ENCODE peak calls at places on chromosomes 4 and X, in seven cellular contexts. D is spleen; G is GM23338; B is pancreas; E is tibial artery; L is effector memory CD4-positive, alpha-beta T cell; Y is MM.1S. C is an unnamed sample.
A peak's percentile ranks its signal among the peaks of the same experiment; 100 is the strongest.

GRCh38 chr4:14178421-14178820 is 550.9 kb upstream of the BOD1L1 start:
- DNase-seq in D (no peak), G (peak; percentile 31), B (no peak), E (no peak), L (no peak), Y (peak; percentile 79), C (no peak)

GRCh38 chrX:40581333-40581910 is 652 bp downstream of the ATP6AP2 start:
- DNase-seq in D (no peak), G (no peak), B (peak; percentile 16), E (no peak), L (no peak), Y (peak; percentile 11), C (peak; percentile 37)

GRCh38 chrX:53447441-53447840 is 13.3 kb upstream of the HSD17B10 start:
- DNase-seq in D (no peak), G (no peak), B (no peak), E (no peak), L (no peak), Y (no peak), C (no peak)

GRCh38 chr4:124710253-124710849 is 2.2 kb downstream of the ANKRD50 start:
- DNase-seq in D (no peak), G (no peak), B (no peak), E (no peak), L (no peak), Y (no peak), C (no peak)

GRCh38 chr4:139099366-139099982 is 77.5 kb downstream of the ELF2 start:
- DNase-seq in D (no peak), G (peak; percentile 94), B (peak; percentile 79), E (peak; percentile 37), L (peak; percentile 44), Y (peak; percentile 84), C (peak; percentile 56)

GRCh38 chr4:14383652-14384051 is 618.6 kb upstream of the CPEB2 start:
- DNase-seq in D (no peak), G (no peak), B (no peak), E (no peak), L (no peak), Y (peak; percentile 26), C (no peak)

GRCh38 chr4:102344520-102344954 is 745 bp downstream of the SLC39A8 start:
- DNase-seq in D (peak; percentile 95), G (peak; percentile 68), B (no peak), E (peak; percentile 36), L (peak; percentile 48), Y (peak; percentile 79), C (no peak)

GRCh38 chr4:53919605-53920004 is 144.8 kb downstream of the CHIC2 start:
- DNase-seq in D (no peak), G (no peak), B (no peak), E (no peak), L (no peak), Y (no peak), C (no peak)

GRCh38 chrX:10044021-10044420 is 76.9 kb downstream of the CLDN34 start:
- DNase-seq in D (no peak), G (no peak), B (no peak), E (no peak), L (no peak), Y (no peak), C (no peak)

GRCh38 chr4:87884976-87885574 is 52.3 kb downstream of the MEPE start:
- DNase-seq in D (no peak), G (no peak), B (no peak), E (no peak), L (no peak), Y (no peak), C (no peak)

GRCh38 chrX:74535633-74536141 is 78.7 kb downstream of the RLIM start:
- DNase-seq in D (peak; percentile 83), G (peak; percentile 54), B (peak; percentile 42), E (peak; percentile 61), L (no peak), Y (peak; percentile 23), C (peak; percentile 58)

GRCh38 chr4:117800636-117801035 is 233.7 kb upstream of the NDST3 start:
- DNase-seq in D (no peak), G (no peak), B (no peak), E (no peak), L (no peak), Y (no peak), C (no peak)

GRCh38 chrX:153641575-153642312 is 5.3 kb upstream of the DUSP9 start:
- DNase-seq in D (peak; percentile 40), G (peak; percentile 37), B (no peak), E (no peak), L (no peak), Y (no peak), C (no peak)

GRCh38 chr4:183360161-183360919 is 38.1 kb upstream of the CLDN24 start:
- DNase-seq in D (no peak), G (no peak), B (no peak), E (no peak), L (no peak), Y (no peak), C (no peak)

GRCh38 chrX:119682019-119682989 is 10.7 kb downstream of the SEPTIN6 start:
- DNase-seq in D (no peak), G (no peak), B (no peak), E (no peak), L (no peak), Y (peak; percentile 74), C (peak; percentile 83)

GRCh38 chrX:10038585-10038984 is 71.4 kb downstream of the CLDN34 start:
- DNase-seq in D (no peak), G (no peak), B (no peak), E (no peak), L (no peak), Y (no peak), C (no peak)

GRCh38 chr4:128840711-128841318 is 31.3 kb downstream of the JADE1 start:
- DNase-seq in D (no peak), G (no peak), B (no peak), E (no peak), L (no peak), Y (no peak), C (no peak)

GRCh38 chr4:155529197-155529596 is 137.5 kb upstream of the GUCY1A1 start:
- DNase-seq in D (no peak), G (peak; percentile 61), B (no peak), E (no peak), L (no peak), Y (peak; percentile 46), C (no peak)

GRCh38 chrX:107715331-107716044 is 60.1 kb downstream of the TSC22D3 start:
- DNase-seq in D (peak; percentile 78), G (no peak), B (no peak), E (no peak), L (no peak), Y (no peak), C (no peak)

GRCh38 chr4:72558655-72559054 is 10.4 kb downstream of the ADAMTS3 start:
- DNase-seq in D (no peak), G (no peak), B (no peak), E (no peak), L (no peak), Y (no peak), C (no peak)

DNA sequence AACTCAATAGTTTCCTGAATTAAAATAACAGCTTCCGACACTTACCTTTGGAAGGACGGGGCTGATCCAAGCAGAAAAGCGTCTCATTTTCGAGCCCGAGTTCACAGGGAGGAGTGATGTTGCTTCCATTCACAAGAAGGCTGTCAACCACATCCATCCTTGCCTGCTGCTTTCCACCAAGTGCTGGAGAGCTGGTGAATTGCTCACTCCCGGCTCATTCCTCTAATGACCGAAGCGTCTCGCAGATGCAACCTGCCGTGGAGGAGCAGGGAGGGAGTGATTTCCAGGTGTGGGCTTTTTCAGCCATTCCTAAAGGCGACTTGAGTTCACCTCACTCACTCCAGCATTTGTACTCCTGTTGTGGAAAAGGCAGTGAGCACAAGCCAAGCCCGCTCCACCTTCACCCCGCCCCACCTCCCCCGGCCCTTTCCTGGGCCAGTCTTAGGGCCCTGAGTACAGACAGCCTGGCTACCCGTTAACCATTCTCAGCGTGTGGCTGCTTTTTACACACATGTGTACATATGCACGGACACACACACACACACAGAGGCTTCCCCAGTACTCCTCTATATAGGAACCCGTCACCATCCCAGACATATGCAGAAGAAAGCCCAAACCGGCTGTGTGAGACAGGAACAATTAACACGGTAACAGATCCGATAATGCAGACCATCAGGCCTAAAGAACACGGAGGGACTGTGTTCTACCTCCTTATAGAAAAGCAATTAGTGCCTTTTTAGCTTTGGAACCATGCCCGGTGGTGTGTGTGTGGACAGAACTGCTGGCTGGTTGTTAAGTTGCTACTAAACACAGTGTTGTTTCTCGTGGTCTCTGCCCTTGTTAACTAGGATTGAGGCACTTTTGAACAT is at the start of gene CCKAR:
- DNase-seq in D (no peak), G (peak; percentile 11), B (no peak), E (no peak), L (no peak), Y (no peak), C (no peak)
- H3K4me3 ChIP-seq in D (no peak within 1 kb of the TSS), G (no peak within 1 kb of the TSS), B (no peak within 1 kb of the TSS), E (no peak within 1 kb of the TSS), L (no peak within 1 kb of the TSS), Y (no peak within 1 kb of the TSS), C (no peak within 1 kb of the TSS)

GRCh38 chr4:38050560-38051350 is 90.6 kb downstream of the PTTG2 start:
- DNase-seq in D (no peak), G (no peak), B (no peak), E (no peak), L (no peak), Y (no peak), C (no peak)
- H3K27ac ChIP-seq in D (peak overlapping the region; percentile 74), G (no peak overlapping the region), B (no peak overlapping the region), E (peak overlapping the region; percentile 4), L (no peak overlapping the region), Y (no peak overlapping the region), C (no peak overlapping the region)

DNA sequence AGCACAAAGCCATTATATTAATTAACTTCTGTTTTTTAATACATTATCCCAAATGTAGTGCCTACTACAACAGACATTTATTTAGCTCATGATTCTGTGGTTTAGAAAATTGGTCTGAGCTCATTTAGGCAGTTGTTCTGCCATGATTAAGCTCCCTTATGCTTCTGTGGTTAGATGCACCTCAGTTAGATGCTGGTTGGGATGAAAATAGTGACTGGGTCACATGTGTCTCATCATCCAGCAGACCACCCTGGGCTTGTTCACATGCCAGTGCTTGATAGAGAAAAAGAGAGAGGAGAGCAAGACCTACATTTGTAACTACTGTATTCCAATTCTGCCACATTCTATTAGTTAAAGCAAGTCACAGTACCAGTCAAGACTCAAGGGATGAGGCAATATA is 376.4 kb upstream of the GNPDA2 start:
- DNase-seq in D (no peak), G (no peak), B (no peak), E (no peak), L (no peak), Y (no peak), C (no peak)
- H3K27me3 ChIP-seq in D (no peaks in the 10 kb centered on the region), G (no peaks in the 10 kb centered on the region), B (no peaks in the 10 kb centered on the region), E (no peaks in the 10 kb centered on the region), L (no peaks in the 10 kb centered on the region), Y (no peaks in the 10 kb centered on the region), C (no peaks in the 10 kb centered on the region)

GRCh38 chr4:90127706-90128345 is 632 bp downstream of the CCSER1 start:
- DNase-seq in D (peak; percentile 89), G (peak; percentile 60), B (peak; percentile 53), E (no peak), L (no peak), Y (peak; percentile 44), C (no peak)

GRCh38 chr4:90127223-90127705 is at the start of gene CCSER1:
- DNase-seq in D (peak; percentile 95), G (peak; percentile 64), B (peak; percentile 79), E (peak; percentile 51), L (peak; percentile 11), Y (peak; percentile 88), C (no peak)

GRCh38 chr4:90121961-90122748 is 5.0 kb upstream of the CCSER1 start:
- DNase-seq in D (no peak), G (no peak), B (no peak), E (no peak), L (no peak), Y (no peak), C (no peak)

GRCh38 chr4:90120815-90121214 is 6.4 kb upstream of the CCSER1 start:
- DNase-seq in D (no peak), G (no peak), B (no peak), E (no peak), L (no peak), Y (no peak), C (no peak)

GRCh38 chr4:90126805-90127204 is 389 bp upstream of the CCSER1 start:
- DNase-seq in D (no peak), G (peak; percentile 47), B (no peak), E (no peak), L (no peak), Y (no peak), C (no peak)
- H3K4me3 ChIP-seq in D (peak overlapping the region; percentile 81), G (peak overlapping the region; percentile 88), B (peak overlapping the region; percentile 69), E (peak overlapping the region; percentile 59), L (peak overlapping the region; percentile 51), Y (peak overlapping the region; percentile 77), C (no peak overlapping the region)